ENCODE peak calls at places on chromosomes 11 and 22, in eight cellular contexts. Q, Z, K, S, G, W, R and L are unnamed samples.

GRCh38 chr22:24831678-24832077 is 25.7 kb downstream of the SGSM1 start:
- DNase-seq in W (no peak), Z (no peak), G (no peak), S (no peak), Q (no peak), R (no peak), K (no peak), L (no peak)

GRCh38 chr22:35541254-35541748 is 670 bp downstream of the RASD2 start:
- DNase-seq in R (no peak), K (no peak), S (no peak), W (no peak), Z (no peak), Q (no peak), G (no peak), L (no peak)

GRCh38 chr22:35923026-35923425 is 105.6 kb downstream of the RBFOX2 start:
- DNase-seq in S (no peak), Z (no peak), R (no peak), Q (no peak), G (no peak), K (no peak), W (no peak), L (no peak)

GRCh38 chr22:24768537-24769374 is 5.8 kb downstream of the PIWIL3 start:
- DNase-seq in S (no peak), G (peak; percentile 16), W (peak; percentile 68), K (no peak), Z (peak; percentile 72), R (peak; percentile 30), Q (peak; percentile 60), L (peak; percentile 34)

GRCh38 chr22:39313258-39314001 is 6.0 kb downstream of the RPL3 start:
- DNase-seq in K (no peak), Q (no peak), G (no peak), Z (no peak), S (no peak), W (no peak), R (no peak), L (no peak)

GRCh38 chr11:64268687-64269379 is 15.6 kb downstream of the BAD start:
- DNase-seq in R (no peak), S (no peak), K (peak; percentile 90), W (peak; percentile 87), G (no peak), Z (peak; percentile 73), Q (no peak), L (no peak)

GRCh38 chr11:125941241-125941605 is 4.6 kb upstream of the VSIG10L2 start:
- DNase-seq in Z (no peak), G (no peak), S (no peak), K (no peak), Q (no peak), W (no peak), R (no peak), L (no peak)

GRCh38 chr11:62680825-62681240 is 2.0 kb upstream of the UBXN1 start:
- DNase-seq in Z (peak; percentile 77), Q (no peak), G (peak; percentile 88), W (peak; percentile 64), S (no peak), R (peak; percentile 29), K (peak; percentile 71), L (peak; percentile 69)

GRCh38 chr11:61972796-61973602 is 5.6 kb upstream of the FTH1 start:
- DNase-seq in K (no peak), Q (no peak), S (no peak), R (no peak), G (peak; percentile 83), Z (peak; percentile 96), W (peak; percentile 29), L (peak; percentile 62)